ENCODE peak calls at places on chromosome 22, in six cellular contexts. E is A549, Q is H1, Y is GM12878, S is K562, P is HepG2. H is an unnamed sample.

GRCh38 chr22:42692239-42693054 is 28.2 kb downstream of the A4GALT start:
- DNase-seq in E (no peak), Q (no peak), Y (no peak), S (no peak), P (no peak), H (no peak)

GRCh38 chr22:31177420-31178162 is 17.6 kb downstream of the RNF185 start:
- DNase-seq in E (no peak), Q (no peak), Y (no peak), S (no peak), P (no peak), H (no peak)

GRCh38 chr22:49662681-49663080 is 165.0 kb downstream of the BRD1 start:
- DNase-seq in E (no peak), Q (peak; percentile 36), Y (no peak), S (no peak), P (no peak), H (no peak)

GRCh38 chr22:27541831-27542230 is 259.7 kb downstream of the MN1 start:
- DNase-seq in E (no peak), Q (no peak), Y (no peak), S (no peak), P (no peak), H (no peak)

GRCh38 chr22:26579331-26579886 is 10.5 kb downstream of the TPST2 start:
- DNase-seq in E (no peak), Q (no peak), Y (peak; percentile 30), S (no peak), P (no peak), H (no peak)

GRCh38 chr22:17831527-17832251 is 57.4 kb upstream of the BID start:
- DNase-seq in E (no peak), Q (no peak), Y (no peak), S (no peak), P (no peak), H (no peak)

GRCh38 chr22:39349967-39350802 is at the start of gene SYNGR1:
- DNase-seq in E (no peak), Q (no peak), Y (no peak), S (peak; percentile 14), P (no peak), H (peak; percentile 69)

GRCh38 chr22:46942816-46943783 is 180.7 kb downstream of the TBC1D22A start:
- DNase-seq in E (no peak), Q (peak; percentile 27), Y (no peak), S (no peak), P (no peak), H (no peak)

GRCh38 chr22:42180349-42180842 is 49.8 kb upstream of the CYP2D6 start:
- DNase-seq in E (no peak), Q (no peak), Y (no peak), S (peak; percentile 77), P (no peak), H (no peak)

GRCh38 chr22:33726294-33726711 is 194.0 kb downstream of the LARGE1 start:
- DNase-seq in E (no peak), Q (no peak), Y (no peak), S (no peak), P (no peak), H (no peak)

GRCh38 chr22:41976070-41976901 is 7.0 kb downstream of the SEPTIN3 start:
- DNase-seq in E (no peak), Q (peak; percentile 79), Y (no peak), S (no peak), P (no peak), H (peak; percentile 84)

GRCh38 chr22:27551402-27551801 is 250.2 kb downstream of the MN1 start:
- DNase-seq in E (no peak), Q (no peak), Y (no peak), S (peak; percentile 18), P (no peak), H (no peak)

GRCh38 chr22:21754523-21755128 is 19.0 kb upstream of the YPEL1 start:
- DNase-seq in E (no peak), Q (no peak), Y (no peak), S (peak; percentile 100), P (no peak), H (no peak)

GRCh38 chr22:28674121-28674563 is 5.5 kb downstream of the TTC28 start:
- DNase-seq in E (no peak), Q (no peak), Y (peak; percentile 40), S (peak; percentile 57), P (no peak), H (peak; percentile 10)

GRCh38 chr22:40635940-40636379 is 559 bp downstream of the MRTFA start:
- DNase-seq in E (no peak), Q (no peak), Y (no peak), S (no peak), P (no peak), H (no peak)

GRCh38 chr22:40635008-40635939 is 1.2 kb downstream of the MRTFA start:
- DNase-seq in E (no peak), Q (no peak), Y (no peak), S (no peak), P (no peak), H (no peak)

GRCh38 chr22:40638261-40638660 is 1.7 kb upstream of the MRTFA start:
- DNase-seq in E (no peak), Q (no peak), Y (no peak), S (no peak), P (no peak), H (no peak)

GRCh38 chr22:40637181-40638150 is 947 bp upstream of the MRTFA start:
- DNase-seq in E (no peak), Q (peak; percentile 55), Y (no peak), S (peak; percentile 42), P (no peak), H (no peak)

DNA sequence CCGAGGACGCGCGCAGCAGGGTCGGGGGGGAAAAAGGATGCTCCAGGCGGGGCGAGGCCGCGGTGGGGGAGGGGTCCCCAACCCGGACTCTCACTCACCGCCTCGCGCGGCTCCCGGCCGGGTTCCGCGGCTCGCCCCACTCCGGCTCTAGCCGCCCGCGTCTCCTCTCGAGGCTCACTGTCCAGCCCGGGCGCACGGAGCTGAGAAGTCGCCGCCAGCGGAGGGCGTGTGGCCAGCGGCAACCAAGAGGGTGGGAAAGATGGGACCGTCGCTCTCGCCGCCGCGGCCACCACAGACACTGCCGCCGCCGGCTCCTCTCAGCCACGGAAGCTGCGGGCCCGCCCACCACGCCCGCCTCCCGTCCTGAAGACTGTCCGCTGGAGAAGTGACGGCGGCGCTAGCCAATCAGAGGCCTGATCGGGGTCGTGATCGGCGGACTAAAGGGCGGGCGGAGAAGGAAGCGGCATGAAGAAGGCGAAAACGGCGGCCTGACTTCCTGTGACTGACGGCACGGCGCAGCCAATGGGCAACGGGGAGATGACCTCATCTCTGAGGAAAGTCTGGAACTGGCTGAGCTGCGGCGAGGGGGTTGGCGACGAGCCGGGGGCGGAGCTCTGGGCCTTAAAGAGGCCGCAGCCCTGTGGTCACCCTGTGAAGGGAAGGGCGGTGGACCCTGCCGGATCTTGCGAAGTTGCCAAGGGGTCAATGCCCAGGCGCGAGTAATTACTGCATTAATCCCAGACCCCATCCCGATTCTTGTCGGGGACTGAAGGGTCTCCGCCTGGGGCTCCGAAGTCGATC is at the start of gene MRTFA:
- DNase-seq in E (peak; percentile 76), Q (peak; percentile 99), Y (peak; percentile 99), S (peak; percentile 99), P (peak; percentile 98), H (peak; percentile 87)
- TF ChIP-seq EP300 in E (no peak), Q (no peak), Y (no peak), S (peak; percentile 3), P (no peak), H (no peak)

DNA sequence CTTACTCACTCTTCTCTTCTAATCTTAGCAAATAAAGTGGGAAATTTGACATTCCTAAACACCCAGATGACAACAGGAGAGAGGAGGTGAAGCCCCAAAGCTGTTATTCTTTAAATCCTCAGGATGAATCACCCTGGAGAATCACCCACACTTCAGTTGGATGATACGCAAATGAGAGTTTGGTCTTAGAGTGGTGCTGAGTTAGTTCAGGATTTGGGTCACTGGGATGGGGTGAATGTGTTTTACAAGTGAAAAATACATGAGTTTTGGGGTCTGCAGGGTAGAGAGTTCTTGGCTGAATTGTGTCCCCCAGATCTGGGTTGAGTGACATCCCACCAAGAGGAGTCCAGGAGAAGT is 117.2 kb downstream of the GGTLC2 start:
- DNase-seq in E (no peak), Q (no peak), Y (no peak), S (no peak), P (no peak), H (no peak)
- TF ChIP-seq RAD21 in E (no peak), Q (no peak), Y (no peak), S (no peak), P (no peak), H (no peak)

GRCh38 chr22:19716041-19716828 is 1.9 kb downstream of the SEPTIN5 start:
- DNase-seq in E (no peak), Q (no peak), Y (no peak), S (no peak), P (no peak), H (no peak)

GRCh38 chr22:19715286-19715939 is 1.1 kb downstream of the SEPTIN5 start:
- DNase-seq in E (no peak), Q (no peak), Y (no peak), S (no peak), P (no peak), H (no peak)

GRCh38 chr22:19713228-19713627 is 1.1 kb upstream of the SEPTIN5 start:
- DNase-seq in E (no peak), Q (no peak), Y (no peak), S (no peak), P (no peak), H (no peak)

GRCh38 chr22:19714320-19715252 is at the start of gene SEPTIN5:
- DNase-seq in E (no peak), Q (peak; percentile 60), Y (no peak), S (peak; percentile 84), P (no peak), H (peak; percentile 83)

DNA sequence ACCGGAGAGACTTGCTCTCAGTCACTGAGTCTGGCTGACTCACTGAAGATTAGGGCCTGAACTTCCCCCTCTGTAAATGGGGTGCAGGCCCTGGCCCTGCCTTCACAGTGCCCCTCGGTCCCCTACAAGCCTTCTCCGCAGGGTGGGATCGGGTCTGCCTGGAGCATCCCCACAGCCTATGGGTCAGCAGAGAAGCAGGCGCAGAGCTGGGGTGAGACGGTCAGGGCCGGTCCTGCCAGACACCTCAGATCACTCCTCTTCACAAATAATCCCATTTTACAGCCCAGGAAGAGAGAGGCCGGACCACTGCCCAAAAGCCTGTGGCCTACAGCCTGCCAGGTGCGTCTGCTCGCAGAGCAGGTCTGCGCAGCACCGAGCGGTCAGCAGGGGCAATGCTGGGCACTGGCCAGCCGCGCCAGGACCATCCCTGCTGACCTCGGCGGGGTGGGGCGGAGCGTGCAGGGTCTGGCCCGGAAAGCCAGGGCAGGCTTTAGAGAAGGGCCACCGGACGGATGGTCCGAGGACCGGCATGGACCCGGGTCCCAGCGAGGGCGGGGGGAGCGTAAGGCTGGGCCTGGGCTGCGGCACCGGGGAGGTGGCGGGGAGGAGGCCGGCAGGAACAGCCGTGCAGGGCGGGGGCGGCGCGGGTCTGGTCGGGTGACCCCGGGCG is 518 bp upstream of the SEPTIN5 start:
- DNase-seq in E (no peak), Q (peak; percentile 66), Y (no peak), S (no peak), P (no peak), H (peak; percentile 90)
- TF ChIP-seq EP300 in E (no peak), Q (peak; percentile 31), Y (no peak), S (no peak), P (no peak), H (no peak)

DNA sequence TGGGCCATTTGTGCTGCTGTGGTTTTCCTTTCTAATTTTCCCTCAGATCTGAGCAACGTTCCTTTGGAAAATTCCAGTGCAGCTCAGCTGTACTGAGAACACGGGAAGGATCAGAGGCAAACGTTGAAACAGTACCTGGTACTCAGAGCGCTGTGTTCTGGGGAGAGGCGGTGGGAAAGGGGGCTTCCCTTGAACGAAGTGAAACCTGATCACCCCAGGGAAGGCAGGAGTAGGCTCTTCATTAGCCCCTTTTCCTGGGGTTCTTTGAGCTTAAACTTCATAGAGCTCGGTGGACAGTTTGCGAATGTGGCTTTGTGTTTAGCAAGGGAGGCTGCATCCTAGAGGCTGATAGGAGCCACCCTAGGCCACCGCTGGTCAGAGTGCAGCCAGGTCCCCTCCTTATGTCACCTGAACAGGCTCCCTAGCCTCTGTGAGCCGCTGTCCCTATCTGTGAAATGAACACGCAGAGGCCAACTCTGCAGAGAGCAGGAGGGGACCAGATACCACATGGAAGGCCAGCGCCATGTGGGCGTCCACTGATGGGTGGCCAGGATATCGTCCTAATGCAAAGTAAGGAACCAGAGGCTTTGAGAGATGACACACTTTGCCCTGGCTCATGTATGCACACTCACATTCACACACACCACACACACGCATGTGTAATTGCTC is 1464.8 kb downstream of the BRD1 start:
- DNase-seq in E (no peak), Q (peak; percentile 38), Y (no peak), S (no peak), P (no peak), H (no peak)
- TF ChIP-seq RAD21 in E (no peak), Q (no peak), Y (no peak), S (no peak), P (no peak), H (no peak)